ENCODE peak calls at places on chromosomes 12 and 14, in eight cellular contexts. T is foreskin melanocyte; K is transverse colon; U is retinal pigment epithelial cell; S is activated gamma-delta T cell treated with Interleukin-2 at 50 U/mL for 16 hours; B is GM04503; Q is GM12865; A is activated CD4-positive, CD25-positive, alpha-beta regulatory T cell. L is an unnamed sample.

GRCh38 chr14:95040723-95041476 is 116.4 kb downstream of the DICER1 start:
- DNase-seq in T (no peak), K (no peak), U (no peak), S (no peak), B (no peak), Q (no peak), A (no peak), L (no peak)

GRCh38 chr12:20963762-20964161 is 153.3 kb downstream of the SLCO1B3 start:
- DNase-seq in T (no peak), K (no peak), U (no peak), S (no peak), B (no peak), Q (no peak), A (no peak), L (no peak)

GRCh38 chr12:96445743-96446655 is 43.4 kb upstream of the CFAP54 start:
- DNase-seq in T (no peak), K (peak; percentile 12), U (peak; percentile 63), S (peak; percentile 56), B (peak; percentile 52), Q (peak; percentile 80), A (peak; percentile 11), L (peak; percentile 72)

GRCh38 chr12:108357834-108358579 is 18.9 kb upstream of the CMKLR1 start:
- DNase-seq in T (no peak), K (no peak), U (no peak), S (no peak), B (no peak), Q (peak; percentile 39), A (no peak), L (no peak)

GRCh38 chr14:69535230-69535848 is 39.3 kb downstream of the CCDC177 start:
- DNase-seq in T (no peak), K (peak; percentile 22), U (no peak), S (no peak), B (no peak), Q (no peak), A (no peak), L (no peak)

GRCh38 chr14:104701383-104702076 is 12.1 kb downstream of the INF2 start:
- DNase-seq in T (no peak), K (no peak), U (no peak), S (no peak), B (no peak), Q (no peak), A (no peak), L (no peak)

GRCh38 chr12:22658214-22658613 is 33.2 kb downstream of the ETNK1 start:
- DNase-seq in T (no peak), K (no peak), U (peak; percentile 14), S (no peak), B (no peak), Q (peak; percentile 4), A (no peak), L (peak; percentile 17)

GRCh38 chr14:98665019-98665418 is 607.0 kb downstream of the BCL11B start:
- DNase-seq in T (no peak), K (no peak), U (no peak), S (no peak), B (no peak), Q (no peak), A (no peak), L (no peak)

GRCh38 chr12:6285063-6285477 is 25.4 kb upstream of the PLEKHG6 start:
- DNase-seq in T (peak; percentile 55), K (peak; percentile 71), U (no peak), S (peak; percentile 59), B (no peak), Q (peak; percentile 64), A (peak; percentile 14), L (no peak)

L was measured in BJ.